ENCODE peak calls at places on chromosome 14, in eight cellular contexts. D, A, C, S, O, I, R and Z are unnamed samples.

GRCh38 chr14:68736519-68736918 is 56.3 kb downstream of the ZFP36L1 start:
- DNase-seq in D (no peak), I (peak), C (no peak), A (no peak), R (no peak), S (no peak), O (no peak), Z (no peak)

GRCh38 chr14:22824711-22825359 is 4.9 kb upstream of the MRPL52 start:
- DNase-seq in O (peak), I (peak), S (no peak), R (peak), C (peak), A (no peak), D (peak), Z (peak)

GRCh38 chr14:45249847-45250575 is 3.0 kb downstream of the MIS18BP1 start:
- DNase-seq in C (peak), S (peak), A (no peak), O (peak), D (peak), I (peak), R (peak), Z (peak)

GRCh38 chr14:64812412-64812811 is 67.3 kb downstream of the SPTB start:
- DNase-seq in I (no peak), O (no peak), A (peak), S (no peak), C (no peak), R (no peak), D (no peak), Z (peak)

GRCh38 chr14:64709126-64709525 is 4.9 kb downstream of the PLEKHG3 start:
- DNase-seq in D (no peak), A (no peak), C (no peak), I (no peak), O (no peak), S (no peak), R (no peak), Z (no peak)

GRCh38 chr14:96792003-96792402 is 5.2 kb upstream of the VRK1 start:
- DNase-seq in I (peak), D (no peak), R (no peak), C (no peak), O (peak), S (no peak), A (no peak), Z (no peak)

GRCh38 chr14:74595006-74595735 is 16.9 kb downstream of the LTBP2 start:
- DNase-seq in S (no peak), D (no peak), C (no peak), R (peak), I (peak), A (peak), O (peak), Z (no peak)

GRCh38 chr14:102829106-102829505 is 51.9 kb downstream of the TRAF3 start:
- DNase-seq in C (no peak), D (no peak), R (peak), A (no peak), O (no peak), I (peak), S (no peak), Z (no peak)

GRCh38 chr14:101595887-101596721 is 34.8 kb downstream of the DIO3 start:
- DNase-seq in O (no peak), S (peak), A (no peak), C (peak), R (no peak), D (no peak), I (no peak), Z (peak)

GRCh38 chr14:43042408-43042807 is 1435.7 kb downstream of the LRFN5 start:
- DNase-seq in A (no peak), D (no peak), S (no peak), C (no peak), I (no peak), R (no peak), O (no peak), Z (no peak)

GRCh38 chr14:75283162-75283883 is 4.7 kb downstream of the FOS start:
- DNase-seq in I (peak), R (peak), O (no peak), D (no peak), A (no peak), C (no peak), S (peak), Z (no peak)

GRCh38 chr14:83664389-83664788 is 1865.6 kb upstream of the FLRT2 start:
- DNase-seq in D (no peak), C (no peak), I (no peak), A (no peak), R (peak), S (no peak), O (no peak), Z (no peak)

GRCh38 chr14:94575730-94576585 is 5.3 kb upstream of the SERPINA5 start:
- DNase-seq in A (no peak), I (peak), D (peak), O (peak), C (no peak), R (peak), S (no peak), Z (no peak)

GRCh38 chr14:71758198-71758955 is 173.9 kb upstream of the RGS6 start:
- DNase-seq in D (no peak), A (no peak), O (no peak), R (no peak), C (no peak), S (no peak), I (no peak), Z (peak)

GRCh38 chr14:67221248-67221981 is 19.8 kb upstream of the PALS1 start:
- DNase-seq in O (peak), C (no peak), A (no peak), I (peak), D (peak), S (no peak), R (peak), Z (no peak)

GRCh38 chr14:86038401-86038985 is 508.5 kb downstream of the FLRT2 start:
- DNase-seq in S (peak), O (peak), I (peak), A (peak), R (peak), C (peak), D (peak), Z (peak)

GRCh38 chr14:35883677-35884293 is 57.6 kb downstream of the BRMS1L start:
- DNase-seq in C (no peak), I (peak), S (peak), D (no peak), A (no peak), O (peak), R (peak), Z (peak)

GRCh38 chr14:28751467-28752058 is 15.0 kb upstream of the FOXG1 start:
- DNase-seq in C (peak), S (peak), R (peak), O (peak), I (peak), D (peak), A (no peak), Z (peak)

GRCh38 chr14:68306934-68307758 is 485.7 kb downstream of the ZFP36L1 start:
- DNase-seq in A (no peak), C (no peak), S (no peak), I (no peak), D (no peak), O (peak), R (no peak), Z (no peak)

GRCh38 chr14:22780105-22780679 is 13.7 kb downstream of the OXA1L start:
- DNase-seq in A (no peak), C (no peak), I (peak), D (no peak), R (peak), S (no peak), O (no peak), Z (no peak)

GRCh38 chr14:99075061-99075460 is 196.9 kb downstream of the BCL11B start:
- DNase-seq in C (no peak), O (no peak), I (no peak), S (no peak), R (no peak), D (no peak), A (peak), Z (no peak)

GRCh38 chr14:67218126-67218525 is 23.1 kb upstream of the PALS1 start:
- DNase-seq in A (no peak), D (no peak), C (no peak), S (no peak), R (no peak), O (no peak), I (no peak), Z (no peak)

GRCh38 chr14:60721331-60722162 is 2.6 kb downstream of the SIX4 start:
- DNase-seq in D (no peak), C (no peak), S (peak), A (peak), R (peak), O (peak), I (peak), Z (peak)

GRCh38 chr14:102092806-102093205 is 6.0 kb upstream of the HSP90AA1 start:
- DNase-seq in C (no peak), R (no peak), D (no peak), S (no peak), A (no peak), I (no peak), O (no peak), Z (no peak)

GRCh38 chr14:98138666-98139065 is 1133.3 kb downstream of the BCL11B start:
- DNase-seq in A (peak), S (peak), D (no peak), C (no peak), I (peak), O (peak), R (no peak), Z (peak)

GRCh38 chr14:99183311-99183710 is 88.7 kb downstream of the BCL11B start:
- DNase-seq in I (no peak), R (no peak), S (no peak), O (no peak), C (no peak), A (no peak), D (no peak), Z (no peak)

GRCh38 chr14:29846339-29847129 is 81.1 kb downstream of the PRKD1 start:
- DNase-seq in S (no peak), A (no peak), C (no peak), O (no peak), R (peak), I (no peak), D (no peak), Z (no peak)

GRCh38 chr14:59254146-59254910 is 65.9 kb downstream of the DAAM1 start:
- DNase-seq in I (peak), S (no peak), D (peak), O (peak), R (peak), C (peak), A (peak), Z (no peak)

GRCh38 chr14:30227871-30228270 is 300.2 kb upstream of the PRKD1 start:
- DNase-seq in I (peak), D (no peak), A (no peak), C (peak), S (no peak), R (peak), O (peak), Z (no peak)

GRCh38 chr14:38185661-38186060 is 22.0 kb upstream of the SSTR1 start:
- DNase-seq in A (no peak), O (no peak), S (no peak), C (no peak), R (no peak), I (no peak), D (no peak), Z (no peak)

GRCh38 chr14:101113835-101114725 is 210.6 kb upstream of the RTL1 start:
- DNase-seq in D (no peak), O (no peak), A (peak), S (no peak), I (no peak), R (no peak), C (no peak), Z (no peak)

GRCh38 chr14:73245401-73246325 is 8.4 kb downstream of the PAPLN start:
- DNase-seq in I (peak), D (no peak), R (peak), S (peak), A (peak), O (peak), C (no peak), Z (peak)

GRCh38 chr14:63475761-63476160 is 67.4 kb downstream of the PPP2R5E start:
- DNase-seq in C (no peak), S (no peak), R (no peak), A (no peak), D (no peak), O (no peak), I (no peak), Z (no peak)

GRCh38 chr14:31895206-31895605 is 181.9 kb upstream of the ARHGAP5 start:
- DNase-seq in R (peak), D (peak), A (no peak), I (peak), O (peak), S (no peak), C (peak), Z (no peak)

GRCh38 chr14:22417914-22418313 is 171.1 kb downstream of the DAD1 start:
- DNase-seq in A (no peak), D (no peak), O (no peak), R (no peak), S (no peak), I (no peak), C (no peak), Z (no peak)

GRCh38 chr14:100406505-100407131 is 83.5 kb downstream of the SLC25A47 start:
- DNase-seq in C (peak), R (no peak), I (peak), O (peak), A (no peak), S (no peak), D (no peak), Z (no peak)

GRCh38 chr14:96090441-96091148 is 51.4 kb downstream of the C14orf132 start:
- DNase-seq in R (peak), I (peak), S (peak), O (peak), D (peak), C (no peak), A (no peak), Z (no peak)

GRCh38 chr14:20723458-20723857 is 22.2 kb upstream of the EDDM3A start:
- DNase-seq in S (no peak), R (no peak), I (no peak), O (no peak), A (no peak), D (no peak), C (no peak), Z (no peak)
- H3K4me3 ChIP-seq in S (no peak), R (no peak), I (no peak), O (no peak), A (no peak), D (no peak), C (no peak), Z (no peak)

GRCh38 chr14:104917992-104918391 is 6.7 kb upstream of the PLD4 start:
- DNase-seq in D (no peak), O (no peak), R (no peak), I (no peak), S (no peak), C (no peak), A (no peak), Z (no peak)

GRCh38 chr14:104913413-104913812 is 11.3 kb upstream of the PLD4 start:
- DNase-seq in C (no peak), I (no peak), S (no peak), R (no peak), A (no peak), O (no peak), D (no peak), Z (no peak)

GRCh38 chr14:104912053-104912452 is 12.6 kb upstream of the PLD4 start:
- DNase-seq in A (no peak), D (no peak), C (no peak), R (no peak), O (no peak), S (no peak), I (no peak), Z (no peak)
- H3K4me3 ChIP-seq in A (no peak), D (no peak), C (no peak), R (no peak), O (no peak), S (no peak), I (no peak), Z (no peak)

DNA sequence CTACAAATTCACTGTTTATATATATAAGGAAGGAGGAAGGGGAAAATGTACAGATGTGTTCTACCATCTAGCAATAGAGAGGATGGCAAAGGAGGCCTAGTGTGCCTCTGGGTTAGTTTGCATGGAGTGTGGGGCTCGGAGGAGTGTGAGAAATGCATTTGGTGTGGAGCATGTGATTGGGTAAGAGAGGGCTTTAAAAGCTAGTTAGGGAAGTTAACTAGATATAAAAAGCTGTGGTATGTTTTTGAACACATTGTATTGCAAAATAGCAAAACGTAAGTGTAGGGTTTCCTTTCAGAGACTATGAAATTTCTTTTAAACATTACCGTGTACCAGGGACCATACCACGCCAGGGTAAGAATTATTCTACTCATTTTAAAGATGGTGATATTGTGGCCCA is 53.3 kb upstream of the STXBP6 start:
- DNase-seq in R (no peak), D (no peak), I (no peak), A (no peak), S (no peak), O (no peak), C (no peak), Z (no peak)
- H3K4me3 ChIP-seq in R (no peak), D (no peak), I (no peak), A (no peak), S (no peak), O (no peak), C (no peak), Z (no peak)

GRCh38 chr14:91414475-91415342 is 2.9 kb downstream of the CCDC88C start:
- DNase-seq in S (no peak), C (no peak), I (no peak), D (no peak), A (no peak), R (no peak), O (no peak), Z (no peak)
- H3K4me3 ChIP-seq in S (peak), C (no peak), I (no peak), D (no peak), A (no peak), R (no peak), O (no peak), Z (peak)

DNA sequence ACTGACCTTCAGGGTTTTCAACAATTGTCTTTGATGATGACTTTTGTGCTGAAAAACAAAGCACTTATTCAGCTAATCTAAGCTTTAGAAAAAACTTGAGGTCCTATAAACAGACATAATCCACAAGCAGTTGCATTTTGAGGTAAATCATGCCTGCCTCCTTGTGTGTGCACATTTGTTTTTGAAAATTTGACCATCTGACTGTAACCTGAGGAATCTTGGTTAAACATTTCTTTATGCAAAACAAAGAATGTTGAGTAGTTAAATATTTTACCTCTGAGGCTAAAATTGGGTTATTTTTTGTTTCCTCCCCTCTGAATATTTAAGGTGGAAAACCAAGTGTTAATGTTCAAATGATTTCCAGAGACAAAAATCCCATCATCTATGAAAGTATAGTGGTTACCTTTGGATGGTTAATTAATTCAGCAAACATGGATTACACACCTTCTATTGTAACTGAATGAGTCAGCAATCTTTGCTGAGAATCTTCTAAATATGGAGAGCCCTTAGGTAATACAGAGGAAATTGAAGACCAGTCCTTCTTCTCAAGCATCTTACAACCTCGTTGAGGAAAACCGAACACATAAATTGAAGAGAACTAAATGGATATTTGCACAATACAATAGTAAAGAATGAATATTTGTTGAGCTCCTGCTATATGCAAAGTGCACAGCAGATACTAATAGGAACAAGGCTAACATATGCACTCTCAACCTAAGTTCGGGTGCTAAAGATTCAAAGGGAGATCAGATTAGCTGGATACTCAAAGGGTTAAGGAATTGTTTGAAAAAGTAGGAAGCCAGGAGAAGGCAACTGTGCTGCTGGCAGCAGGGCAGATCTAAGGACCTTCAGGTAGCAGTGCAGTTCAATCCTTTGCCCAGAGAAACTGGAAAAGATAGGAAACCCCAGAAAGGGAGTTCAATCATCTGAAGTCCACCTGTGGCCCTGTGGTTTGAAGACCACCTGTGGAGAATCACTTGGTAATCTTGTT is 115.2 kb downstream of the BMP4 start:
- DNase-seq in O (no peak), I (no peak), S (no peak), D (no peak), C (no peak), A (no peak), R (no peak), Z (no peak)
- H3K4me3 ChIP-seq in O (no peak), I (no peak), S (no peak), D (no peak), C (no peak), A (no peak), R (no peak), Z (no peak)

GRCh38 chr14:57869530-57870088 is 3.7 kb upstream of the SLC35F4 start:
- DNase-seq in D (no peak), A (no peak), O (no peak), I (no peak), S (no peak), C (no peak), R (no peak), Z (no peak)

GRCh38 chr14:57865450-57866198 is at the start of gene SLC35F4:
- DNase-seq in I (peak), D (no peak), S (no peak), C (no peak), R (peak), A (no peak), O (peak), Z (no peak)

GRCh38 chr14:57863471-57863870 is 2.4 kb downstream of the SLC35F4 start:
- DNase-seq in S (no peak), D (no peak), I (no peak), O (no peak), A (no peak), C (no peak), R (no peak), Z (no peak)

GRCh38 chr14:57866199-57866755 is 385 bp upstream of the SLC35F4 start:
- DNase-seq in C (no peak), O (no peak), R (no peak), I (no peak), A (no peak), D (no peak), S (no peak), Z (no peak)

DNA sequence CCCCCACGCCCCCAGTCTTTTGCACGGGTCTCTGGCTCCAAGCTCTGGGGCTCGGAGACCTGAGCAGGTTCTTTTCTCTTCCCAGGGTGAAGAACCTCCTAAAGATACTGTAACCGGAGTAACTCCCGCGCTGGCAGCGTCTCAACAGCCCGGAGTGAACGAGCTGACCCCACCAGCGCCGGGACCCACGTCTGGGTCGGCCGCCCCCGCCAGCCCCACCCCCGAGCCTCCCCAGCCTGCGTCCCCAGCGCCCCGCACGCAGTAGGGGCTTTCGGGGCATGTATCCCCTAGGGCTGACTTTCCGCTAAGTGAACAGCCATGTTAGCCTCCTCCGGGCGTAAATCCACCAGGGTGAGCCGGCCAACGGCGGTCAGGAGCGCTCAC is 834 bp downstream of the SLC35F4 start:
- DNase-seq in R (no peak), I (no peak), O (no peak), A (no peak), S (no peak), C (no peak), D (no peak), Z (no peak)
- H3K4me3 ChIP-seq in R (no peak), I (no peak), O (peak), A (no peak), S (no peak), C (no peak), D (peak), Z (no peak)